ENCODE peak calls at places on chromosomes 16 and 17, in eight cellular contexts. L is IMR-90, I is GM06990, M is foreskin keratinocyte, U is fibroblast of lung, Z is lower leg skin, J is tibial nerve, F is Calu3. T is an unnamed sample.

GRCh38 chr17:35981908-35982330 is 622 bp upstream of the CCL16 start:
- DNase-seq in L (no peak), I (no peak), M (no peak), U (no peak), Z (no peak), J (no peak), F (peak; percentile 46), T (no peak)

GRCh38 chr17:11900103-11900502 is 97.2 kb downstream of the ZNF18 start:
- DNase-seq in L (no peak), I (no peak), M (no peak), U (no peak), Z (peak; percentile 49), J (no peak), F (no peak), T (no peak)

GRCh38 chr17:7307686-7308624 is 527 bp downstream of the EIF5A start:
- DNase-seq in L (peak; percentile 34), I (peak; percentile 76), M (no peak), U (no peak), Z (peak; percentile 48), J (no peak), F (peak; percentile 48), T (no peak)

GRCh38 chr17:52762147-52762793 is 603.8 kb upstream of the CA10 start:
- DNase-seq in L (no peak), I (no peak), M (no peak), U (no peak), Z (no peak), J (no peak), F (no peak), T (no peak)

GRCh38 chr16:4814542-4815173 is 12.2 kb upstream of the ROGDI start:
- DNase-seq in L (no peak), I (no peak), M (no peak), U (no peak), Z (no peak), J (no peak), F (no peak), T (no peak)

GRCh38 chr17:49963626-49964538 is 5.1 kb upstream of the DLX4 start:
- DNase-seq in L (no peak), I (no peak), M (no peak), U (no peak), Z (no peak), J (no peak), F (no peak), T (no peak)

GRCh38 chr16:89565506-89566372 is 5.3 kb downstream of the RPL13 start:
- DNase-seq in L (peak; percentile 44), I (peak; percentile 75), M (no peak), U (peak; percentile 56), Z (peak; percentile 40), J (no peak), F (peak; percentile 81), T (peak; percentile 53)

GRCh38 chr17:50768348-50768761 is 1.0 kb upstream of the ANKRD40CL start:
- DNase-seq in L (no peak), I (no peak), M (no peak), U (no peak), Z (peak; percentile 44), J (no peak), F (peak; percentile 94), T (no peak)

GRCh38 chr17:11404431-11404830 is 163.4 kb downstream of the SHISA6 start:
- DNase-seq in L (no peak), I (no peak), M (no peak), U (peak; percentile 42), Z (no peak), J (no peak), F (peak; percentile 10), T (no peak)

GRCh38 chr16:53504161-53504663 is 1.2 kb upstream of the AKTIP start:
- DNase-seq in L (peak; percentile 31), I (peak; percentile 48), M (no peak), U (peak; percentile 71), Z (peak; percentile 60), J (peak; percentile 48), F (peak; percentile 53), T (no peak)

GRCh38 chr16:3681206-3681605 is 26.7 kb downstream of the DNASE1 start:
- DNase-seq in L (no peak), I (no peak), M (no peak), U (peak; percentile 13), Z (no peak), J (no peak), F (no peak), T (no peak)

GRCh38 chr17:39566092-39566491 is 41.6 kb downstream of the NEUROD2 start:
- DNase-seq in L (no peak), I (no peak), M (no peak), U (no peak), Z (no peak), J (no peak), F (no peak), T (no peak)

GRCh38 chr16:57531635-57532220 is 4.6 kb downstream of the CCDC102A start:
- DNase-seq in L (no peak), I (no peak), M (no peak), U (no peak), Z (no peak), J (no peak), F (no peak), T (no peak)

GRCh38 chr16:88647178-88648070 is 3.4 kb downstream of the CYBA start:
- DNase-seq in L (no peak), I (no peak), M (no peak), U (no peak), Z (no peak), J (no peak), F (no peak), T (no peak)

GRCh38 chr16:75251280-75252048 is at the start of gene BCAR1:
- DNase-seq in L (peak; percentile 93), I (peak; percentile 81), M (peak; percentile 35), U (peak; percentile 90), Z (peak; percentile 65), J (peak; percentile 63), F (peak; percentile 93), T (peak; percentile 93)

GRCh38 chr17:2853722-2854580 is 57.7 kb downstream of the RAP1GAP2 start:
- DNase-seq in L (no peak), I (no peak), M (peak; percentile 22), U (peak; percentile 24), Z (no peak), J (no peak), F (peak; percentile 41), T (no peak)

GRCh38 chr17:58377661-58378060 is 25.7 kb upstream of the SUPT4H1 start:
- DNase-seq in L (no peak), I (no peak), M (no peak), U (no peak), Z (no peak), J (no peak), F (no peak), T (no peak)

GRCh38 chr17:60352071-60352470 is 39.9 kb downstream of the USP32 start:
- DNase-seq in L (no peak), I (no peak), M (no peak), U (no peak), Z (no peak), J (no peak), F (no peak), T (no peak)

GRCh38 chr17:61568219-61569072 is 22.6 kb downstream of the NACA2 start:
- DNase-seq in L (no peak), I (no peak), M (peak; percentile 42), U (no peak), Z (no peak), J (no peak), F (peak; percentile 14), T (no peak)

GRCh38 chr17:80029235-80029974 is 6.3 kb downstream of the TBC1D16 start:
- DNase-seq in L (peak; percentile 74), I (no peak), M (no peak), U (peak; percentile 72), Z (peak; percentile 89), J (peak; percentile 97), F (peak; percentile 29), T (no peak)

DNA sequence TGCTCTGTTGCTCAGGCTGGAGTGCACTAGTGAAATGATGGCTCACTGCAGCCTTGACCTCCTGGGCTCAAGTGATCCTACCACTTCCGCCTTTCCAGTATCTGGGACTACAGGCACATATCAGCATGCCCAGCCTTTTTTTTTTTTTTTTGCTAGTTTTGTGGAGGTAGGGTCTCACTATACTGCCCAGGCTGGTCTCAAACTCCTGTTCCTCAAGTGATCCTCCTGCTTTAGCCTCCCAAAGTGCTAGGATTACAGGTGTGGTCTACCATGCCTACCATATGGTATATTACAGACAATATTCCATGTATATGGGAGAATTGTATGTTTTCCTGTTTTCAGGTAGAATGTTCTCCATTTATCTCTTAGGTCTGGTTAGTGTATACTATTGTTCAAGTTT is 12.3 kb upstream of the ATF7IP2 start:
- DNase-seq in L (no peak), I (no peak), M (no peak), U (no peak), Z (no peak), J (no peak), F (no peak), T (no peak)
- TF ChIP-seq CTCF in L (no peak), I (no peak), M (no peak), U (no peak), Z (no peak), J (no peak), F (no peak), T (no peak)

GRCh38 chr16:84048306-84048705 is 5.7 kb upstream of the SLC38A8 start:
- DNase-seq in L (no peak), I (no peak), M (no peak), U (no peak), Z (no peak), J (no peak), F (peak; percentile 55), T (no peak)
- TF ChIP-seq CTCF in L (no peak), I (no peak), M (peak; percentile 45), U (no peak), Z (no peak), J (no peak), F (no peak), T (no peak)

DNA sequence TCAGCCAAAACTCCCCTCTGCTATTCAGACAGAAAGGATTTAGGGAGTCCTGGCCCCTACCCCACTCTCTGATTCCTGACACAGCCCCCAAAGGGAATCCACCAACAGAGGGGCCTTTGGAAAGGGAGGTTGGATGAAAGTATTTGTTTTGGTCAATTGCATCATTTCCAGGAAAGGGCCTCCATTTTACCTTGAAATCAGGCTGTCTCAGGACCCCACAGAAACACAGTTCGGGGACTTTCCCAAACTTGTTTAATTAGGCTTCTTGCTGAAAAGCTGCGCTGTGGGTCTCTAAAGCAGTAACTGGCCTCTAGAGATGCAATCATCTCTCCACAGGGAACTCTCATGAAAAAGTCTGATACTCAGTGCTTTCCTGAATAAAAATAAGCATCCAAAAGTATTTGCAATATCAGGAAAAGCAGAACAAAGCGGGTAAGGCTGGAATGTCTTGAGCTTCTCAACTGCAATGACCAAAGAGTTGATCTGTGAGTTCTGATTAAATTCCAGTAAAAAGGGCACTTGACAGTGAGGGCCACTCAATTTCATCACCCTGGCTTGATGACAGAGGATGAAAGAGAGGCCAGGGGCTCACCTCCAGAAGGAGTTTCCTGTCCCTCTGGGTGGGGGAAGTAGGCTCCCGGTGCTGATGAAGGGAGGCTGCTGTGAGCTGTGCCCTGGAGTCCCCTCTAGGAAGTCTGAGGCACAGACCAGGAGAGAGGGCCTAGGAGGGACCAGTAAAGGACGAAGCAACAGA is 36.3 kb downstream of the LYRM9 start:
- DNase-seq in L (no peak), I (no peak), M (no peak), U (no peak), Z (no peak), J (no peak), F (no peak), T (no peak)
- TF ChIP-seq CTCF in L (no peak), I (no peak), M (no peak), U (no peak), Z (no peak), J (no peak), F (no peak), T (no peak)

DNA sequence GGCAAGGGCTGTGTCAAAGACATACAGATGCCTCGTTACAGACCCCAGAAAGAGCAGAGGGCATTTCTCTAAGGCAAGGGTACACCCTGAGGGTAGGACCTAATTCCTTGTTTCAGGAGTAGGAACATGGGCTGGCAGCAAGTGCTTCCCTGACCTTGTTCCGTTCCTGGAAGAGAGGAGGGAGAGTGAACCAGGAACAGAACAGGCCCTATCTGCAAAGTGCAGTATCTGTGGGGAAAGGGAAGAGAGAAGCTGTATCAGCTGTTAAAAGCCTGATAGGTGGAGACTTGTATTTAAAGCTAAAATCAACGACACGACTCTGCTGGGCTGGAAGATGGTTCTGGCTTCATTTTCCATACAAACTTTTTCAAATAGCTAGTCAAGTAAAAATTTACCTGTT is 26.1 kb upstream of the FASN start:
- DNase-seq in L (no peak), I (no peak), M (no peak), U (no peak), Z (no peak), J (no peak), F (no peak), T (no peak)
- TF ChIP-seq CTCF in L (no peak), I (no peak), M (no peak), U (no peak), Z (no peak), J (no peak), F (no peak), T (no peak)